ENCODE peak calls at places on chromosomes 1 and 21, in five cellular contexts. E is PC-9, K is pancreas, X is heart left ventricle, H is right cardiac atrium. C is an unnamed sample.
A peak's percentile ranks its signal among the peaks of the same experiment; 100 is the strongest.

GRCh38 chr1:42479621-42480020 is 16.5 kb downstream of the CCDC30 start:
- DNase-seq in E (peak; percentile 56), K (no peak), X (peak; percentile 22), H (no peak), C (no peak)

GRCh38 chr1:58162952-58163550 is 383.5 kb downstream of the OMA1 start:
- DNase-seq in E (peak; percentile 38), K (peak; percentile 51), X (peak; percentile 64), H (peak; percentile 50), C (peak; percentile 28)

GRCh38 chr1:180156201-180156600 is 1.5 kb downstream of the QSOX1 start:
- DNase-seq in E (no peak), K (no peak), X (no peak), H (no peak), C (no peak)

GRCh38 chr1:110188116-110188618 is 21.9 kb upstream of the KCNC4 start:
- DNase-seq in E (peak; percentile 83), K (no peak), X (peak; percentile 46), H (no peak), C (no peak)

GRCh38 chr1:156677616-156678596 is 699 bp upstream of the NES start:
- DNase-seq in E (no peak), K (no peak), X (peak; percentile 89), H (peak; percentile 82), C (peak; percentile 45)

GRCh38 chr1:207981976-207982375 is 71.1 kb upstream of the CD34 start:
- DNase-seq in E (no peak), K (no peak), X (no peak), H (no peak), C (peak; percentile 22)

GRCh38 chr1:6785318-6785712 is at the start of gene CAMTA1:
- DNase-seq in E (no peak), K (no peak), X (no peak), H (no peak), C (no peak)

GRCh38 chr1:50929376-50929958 is 30.6 kb downstream of the FAF1 start:
- DNase-seq in E (no peak), K (no peak), X (no peak), H (no peak), C (peak; percentile 6)

GRCh38 chr1:97252076-97252475 is 530.5 kb downstream of the PTBP2 start:
- DNase-seq in E (no peak), K (no peak), X (no peak), H (peak; percentile 49), C (no peak)

GRCh38 chr1:237864338-237865244 is 26.1 kb downstream of the ZP4 start:
- DNase-seq in E (no peak), K (peak; percentile 87), X (peak; percentile 76), H (peak; percentile 47), C (peak; percentile 52)

GRCh38 chr1:218030846-218031245 is 254.2 kb upstream of the RRP15 start:
- DNase-seq in E (no peak), K (no peak), X (no peak), H (no peak), C (no peak)

GRCh38 chr1:39412079-39412478 is 79.4 kb upstream of the BMP8A start:
- DNase-seq in E (no peak), K (no peak), X (no peak), H (no peak), C (no peak)

GRCh38 chr21:28822882-28823335 is 169.8 kb downstream of the LTN1 start:
- DNase-seq in E (peak; percentile 45), K (no peak), X (no peak), H (no peak), C (no peak)

GRCh38 chr21:29501451-29501850 is 202.7 kb downstream of the BACH1 start:
- DNase-seq in E (no peak), K (no peak), X (no peak), H (no peak), C (no peak)

GRCh38 chr1:172775598-172776570 is 117.0 kb downstream of the FASLG start:
- DNase-seq in E (no peak), K (no peak), X (no peak), H (no peak), C (no peak)

GRCh38 chr1:12376236-12377064 is 146.6 kb downstream of the VPS13D start:
- DNase-seq in E (no peak), K (no peak), X (no peak), H (no peak), C (no peak)

GRCh38 chr1:233390842-233391241 is 63.3 kb downstream of the MAP3K21 start:
- DNase-seq in E (no peak), K (no peak), X (no peak), H (no peak), C (no peak)

GRCh38 chr1:198199105-198199504 is 42.3 kb downstream of the NEK7 start:
- DNase-seq in E (no peak), K (no peak), X (no peak), H (no peak), C (peak; percentile 50)

GRCh38 chr1:20194770-20195463 is 8.6 kb upstream of the PLA2G2C start:
- DNase-seq in E (no peak), K (peak; percentile 71), X (peak; percentile 76), H (peak; percentile 73), C (peak; percentile 42)

GRCh38 chr21:14533555-14534400 is 12.3 kb downstream of the SAMSN1 start:
- DNase-seq in E (peak; percentile 95), K (no peak), X (no peak), H (no peak), C (no peak)

GRCh38 chr1:1625824-1626206 is 6.2 kb upstream of the MMP23B start:
- DNase-seq in E (no peak), K (peak; percentile 14), X (peak; percentile 30), H (no peak), C (no peak)

GRCh38 chr1:20610950-20611349 is 22.1 kb downstream of the CDA start:
- DNase-seq in E (peak; percentile 34), K (no peak), X (no peak), H (no peak), C (no peak)

GRCh38 chr1:224542783-224543440 is 73.2 kb upstream of the CNIH3 start:
- DNase-seq in E (peak; percentile 98), K (no peak), X (no peak), H (no peak), C (no peak)

GRCh38 chr1:63330331-63330916 is 8.1 kb downstream of the FOXD3 start:
- DNase-seq in E (no peak), K (no peak), X (no peak), H (no peak), C (no peak)

GRCh38 chr1:23101101-23101827 is 67.4 kb downstream of the LUZP1 start:
- DNase-seq in E (peak; percentile 81), K (no peak), X (no peak), H (no peak), C (no peak)

GRCh38 chr1:22328331-22329170 is 123.1 kb upstream of the ZBTB40 start:
- DNase-seq in E (no peak), K (no peak), X (no peak), H (no peak), C (no peak)

GRCh38 chr1:175922254-175922881 is 179.0 kb upstream of the TNR start:
- DNase-seq in E (no peak), K (no peak), X (no peak), H (no peak), C (no peak)
- H3K9me3 ChIP-seq in E (no peaks in the 10 kb centered on the region), K (no peaks in the 10 kb centered on the region), X (no peaks in the 10 kb centered on the region), H (no peaks in the 10 kb centered on the region), C (no peaks in the 10 kb centered on the region)

GRCh38 chr1:152777510-152778137 is 2.7 kb downstream of the LCE1F start:
- DNase-seq in E (no peak), K (no peak), X (no peak), H (no peak), C (peak; percentile 33)

GRCh38 chr1:152786077-152786476 is at the start of gene LCE1E:
- DNase-seq in E (no peak), K (no peak), X (no peak), H (no peak), C (peak; percentile 51)

DNA sequence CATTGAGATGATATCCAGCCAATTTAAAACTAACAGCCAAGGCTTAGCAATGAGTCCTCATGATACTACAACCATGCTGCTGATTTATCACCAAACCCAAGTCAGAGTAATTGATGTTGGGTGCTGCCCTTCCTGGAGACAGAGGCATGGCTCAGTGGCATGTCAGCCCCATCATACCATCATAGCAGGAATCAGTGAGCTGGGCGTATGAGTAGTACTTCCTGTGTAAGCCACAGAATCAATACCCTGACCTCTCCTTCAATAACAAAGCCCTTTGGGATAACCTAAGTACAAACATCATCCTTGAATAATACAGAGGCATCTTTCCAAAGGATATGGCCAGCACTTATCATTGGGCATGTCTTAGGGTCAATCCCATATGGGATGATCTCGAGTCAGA is 3.0 kb upstream of the LCE1E start:
- DNase-seq in E (no peak), K (no peak), X (no peak), H (no peak), C (no peak)
- H3K9me3 ChIP-seq in E (no peaks in the 10 kb centered on the region), K (no peaks in the 10 kb centered on the region), X (no peaks in the 10 kb centered on the region), H (no peaks in the 10 kb centered on the region), C (no peaks in the 10 kb centered on the region)

GRCh38 chr1:14320518-14320917 is 278.0 kb upstream of the KAZN start:
- DNase-seq in E (no peak), K (no peak), X (no peak), H (no peak), C (peak; percentile 71)
- H3K9me3 ChIP-seq in E (no peaks in the 10 kb centered on the region), K (no peaks in the 10 kb centered on the region), X (no peaks in the 10 kb centered on the region), H (no peaks in the 10 kb centered on the region), C (no peaks in the 10 kb centered on the region)

GRCh38 chr21:43940329-43940653 is 71.8 kb upstream of the TRAPPC10 start:
- DNase-seq in E (no peak), K (no peak), X (no peak), H (no peak), C (no peak)
- H3K9me3 ChIP-seq in E (no peaks in the 10 kb centered on the region), K (no peaks in the 10 kb centered on the region), X (no peaks in the 10 kb centered on the region), H (no peaks in the 10 kb centered on the region), C (no peaks in the 10 kb centered on the region)

GRCh38 chr1:236508593-236509027 is 15.2 kb upstream of the LGALS8 start:
- DNase-seq in E (no peak), K (no peak), X (no peak), H (no peak), C (peak; percentile 81)
- H3K9me3 ChIP-seq in E (no peaks in the 10 kb centered on the region), K (no peaks in the 10 kb centered on the region), X (no peaks in the 10 kb centered on the region), H (no peaks in the 10 kb centered on the region), C (no peaks in the 10 kb centered on the region)

DNA sequence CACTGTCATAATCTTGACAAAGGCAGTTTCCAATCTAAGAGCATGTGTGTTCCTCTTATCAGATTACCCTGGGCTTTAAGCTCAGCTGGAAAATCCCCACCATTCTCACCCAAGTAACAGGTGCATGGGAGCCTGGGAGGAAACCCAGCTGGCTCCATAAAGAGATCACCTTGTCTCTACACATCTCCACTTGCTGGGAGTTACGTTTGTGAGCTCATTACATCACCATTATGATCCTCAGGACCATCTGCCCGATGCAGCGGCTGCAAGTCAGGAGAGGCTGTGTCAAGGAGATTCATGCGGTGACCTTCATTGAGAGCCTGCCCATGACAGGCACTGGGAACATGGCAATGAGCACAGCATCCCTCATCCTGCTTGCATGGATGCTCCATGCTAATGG is 618.0 kb downstream of the NPHP4 start:
- DNase-seq in E (no peak), K (no peak), X (no peak), H (no peak), C (no peak)
- H3K9me3 ChIP-seq in E (no peaks in the 10 kb centered on the region), K (no peaks in the 10 kb centered on the region), X (peaks cover 10% of the 10 kb centered on the region), H (peaks cover 1% of the 10 kb centered on the region), C (no peaks in the 10 kb centered on the region)

DNA sequence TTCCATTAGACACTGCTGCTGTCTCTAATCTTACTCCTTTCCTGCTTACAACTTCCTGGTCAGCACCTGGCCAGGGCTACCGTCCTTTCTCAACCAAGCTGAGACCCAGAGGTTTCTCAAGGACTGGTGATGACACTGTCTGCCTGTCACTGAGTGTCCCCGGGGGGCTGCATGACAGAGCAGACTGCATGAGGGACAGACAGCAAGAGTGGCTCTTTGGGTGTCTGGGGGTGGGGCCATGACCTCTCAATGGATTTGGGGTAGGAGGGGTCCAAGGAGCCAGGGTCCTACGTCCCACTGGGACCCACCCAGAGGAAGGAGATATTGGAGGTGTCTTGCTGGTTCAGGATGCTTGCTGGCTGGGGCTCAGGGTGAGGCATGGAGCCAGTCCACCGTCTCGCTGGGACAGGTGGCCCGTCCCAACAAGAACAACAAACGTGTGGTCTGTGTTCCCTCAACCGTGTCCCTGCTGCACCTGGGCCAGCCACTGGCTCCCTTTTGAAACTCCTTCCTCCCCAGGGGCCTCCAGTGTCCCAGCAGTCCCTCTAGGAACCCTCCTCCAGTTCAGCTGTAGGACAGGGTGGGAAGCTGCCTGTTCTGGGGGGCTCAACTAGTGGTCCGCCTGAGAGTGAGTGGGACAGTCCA is 344.6 kb upstream of the AJAP1 start:
- DNase-seq in E (no peak), K (no peak), X (no peak), H (no peak), C (no peak)
- H3K9me3 ChIP-seq in E (no peaks in the 10 kb centered on the region), K (no peaks in the 10 kb centered on the region), X (peaks cover 12% of the 10 kb centered on the region), H (no peaks in the 10 kb centered on the region), C (no peaks in the 10 kb centered on the region)

C was measured in MM.1S.